ENCODE peak calls at places on chromosomes 2 and 18, in seven cellular contexts. J is fibroblast of the aortic adventitia, S is IMR-90, Y is hepatocyte, F is thoracic aorta, E is breast epithelium, W is endodermal cell. L is an unnamed sample.

GRCh38 chr2:10305715-10306114 is 3.0 kb downstream of the HPCAL1 start:
- DNase-seq in S (no peak), W (peak), F (no peak), E (no peak), J (no peak), Y (peak), L (no peak)

GRCh38 chr2:160731415-160731814 is 237.8 kb upstream of the RBMS1 start:
- DNase-seq in S (no peak), W (no peak), E (no peak), F (no peak), J (no peak), Y (no peak), L (no peak)

GRCh38 chr2:60260646-60261296 is 292.7 kb downstream of the BCL11A start:
- DNase-seq in F (no peak), Y (no peak), E (peak), W (no peak), S (no peak), J (no peak), L (peak)

GRCh38 chr2:181760521-181760920 is 80.2 kb upstream of the NEUROD1 start:
- DNase-seq in E (no peak), Y (no peak), W (no peak), S (no peak), F (no peak), J (no peak), L (no peak)

GRCh38 chr2:223560704-223561435 is 41.3 kb downstream of the SCG2 start:
- DNase-seq in E (no peak), Y (no peak), S (peak), F (no peak), W (no peak), J (no peak), L (no peak)

GRCh38 chr2:233075966-233076339 is 15.8 kb downstream of the INPP5D start:
- DNase-seq in J (no peak), E (no peak), W (peak), F (no peak), S (no peak), Y (no peak), L (no peak)

GRCh38 chr2:170408461-170409163 is 230.7 kb downstream of the MYO3B start:
- DNase-seq in W (no peak), J (no peak), Y (no peak), F (no peak), S (no peak), E (no peak), L (no peak)

GRCh38 chr2:240464514-240465241 is 29.2 kb downstream of the GPC1 start:
- DNase-seq in S (no peak), F (peak), Y (peak), W (no peak), J (no peak), E (peak), L (no peak)

GRCh38 chr18:45171575-45172225 is 443.6 kb upstream of the SLC14A2 start:
- DNase-seq in J (peak), Y (no peak), S (no peak), F (no peak), W (no peak), E (no peak), L (peak)

GRCh38 chr2:78780321-78780720 is 245.2 kb upstream of the REG3G start:
- DNase-seq in W (no peak), E (no peak), S (no peak), Y (no peak), F (no peak), J (no peak), L (no peak)

GRCh38 chr18:58856881-58857280 is 7.8 kb upstream of the ZNF532 start:
- DNase-seq in E (no peak), S (peak), F (no peak), W (no peak), J (peak), Y (no peak), L (peak)

GRCh38 chr18:78073275-78073674 is 823.6 kb downstream of the GALR1 start:
- DNase-seq in J (no peak), E (no peak), F (no peak), Y (peak), W (no peak), S (no peak), L (no peak)

GRCh38 chr18:8299054-8299708 is 310.1 kb upstream of the RAB12 start:
- DNase-seq in E (no peak), Y (no peak), J (no peak), S (no peak), W (no peak), F (no peak), L (no peak)

GRCh38 chr2:220899492-220899891 is 672.6 kb downstream of the EPHA4 start:
- DNase-seq in F (no peak), S (no peak), Y (no peak), W (no peak), J (no peak), E (no peak), L (no peak)

GRCh38 chr2:128611421-128612320 is 293.0 kb upstream of the HS6ST1 start:
- DNase-seq in E (no peak), J (no peak), F (no peak), W (no peak), S (no peak), Y (no peak), L (no peak)

GRCh38 chr2:10404324-10405143 is 43.6 kb downstream of the ODC1 start:
- DNase-seq in J (peak), S (no peak), W (no peak), Y (no peak), F (peak), E (peak), L (peak)

GRCh38 chr2:133894429-133894828 is 326.2 kb upstream of the NCKAP5 start:
- DNase-seq in Y (no peak), E (no peak), W (no peak), S (no peak), J (no peak), F (no peak), L (no peak)

GRCh38 chr2:23002234-23002633 is 382.7 kb upstream of the KLHL29 start:
- DNase-seq in J (no peak), E (no peak), Y (peak), W (no peak), S (no peak), F (no peak), L (no peak)

GRCh38 chr2:101850450-101850849 is 141.3 kb upstream of the IL1R2 start:
- DNase-seq in S (no peak), Y (no peak), E (no peak), F (no peak), J (no peak), W (no peak), L (no peak)

GRCh38 chr2:164565345-164565744 is 55.9 kb downstream of the GRB14 start:
- DNase-seq in J (no peak), Y (no peak), W (no peak), E (no peak), F (no peak), S (no peak), L (no peak)

GRCh38 chr2:74835831-74836674 is 2.1 kb downstream of the HK2 start:
- DNase-seq in S (peak), Y (peak), J (peak), F (no peak), E (no peak), W (peak), L (peak)

GRCh38 chr18:62037989-62038778 is 145.4 kb upstream of the RNF152 start:
- DNase-seq in J (peak), W (no peak), S (peak), Y (no peak), E (no peak), F (no peak), L (peak)

GRCh38 chr2:55880416-55881143 is 43.0 kb downstream of the EFEMP1 start:
- DNase-seq in F (no peak), J (no peak), S (peak), E (no peak), W (no peak), Y (no peak), L (peak)

GRCh38 chr2:205898744-205899143 is 187.2 kb downstream of the INO80D start:
- DNase-seq in W (no peak), F (no peak), J (peak), S (no peak), Y (no peak), E (no peak), L (no peak)

GRCh38 chr2:58429285-58429874 is 188.3 kb upstream of the FANCL start:
- DNase-seq in Y (no peak), J (no peak), S (no peak), F (no peak), E (no peak), W (no peak), L (no peak)

GRCh38 chr2:117085719-117086118 is 728.8 kb upstream of the DDX18 start:
- DNase-seq in S (no peak), Y (no peak), J (no peak), F (no peak), W (no peak), E (no peak), L (no peak)

DNA sequence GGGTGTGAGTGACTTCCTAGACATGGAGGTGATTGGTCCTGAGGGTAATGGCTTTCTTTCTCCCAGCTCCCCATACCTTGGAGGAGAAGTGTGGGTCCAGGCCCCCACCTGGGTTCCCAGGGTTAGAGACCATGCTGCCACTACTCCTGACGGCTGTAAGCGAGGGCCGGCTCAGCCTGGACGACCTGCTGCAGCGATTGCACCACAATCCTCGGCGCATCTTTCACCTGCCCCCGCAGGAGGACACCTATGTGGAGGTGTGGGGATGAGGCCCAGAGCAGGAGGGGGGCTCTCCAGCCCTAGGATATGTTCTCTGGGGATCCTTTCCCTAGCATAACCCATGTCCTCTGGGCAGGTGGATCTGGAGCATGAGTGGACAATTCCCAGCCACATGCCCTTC is 21.8 kb downstream of the CAD start:
- DNase-seq in W (no peak), E (no peak), F (no peak), S (no peak), Y (no peak), J (no peak), L (no peak)
- H3K4me3 ChIP-seq in W (no peak), E (no peak), F (no peak), S (no peak), Y (no peak), J (no peak), L (no peak)

GRCh38 chr18:56982756-56983155 is 164.1 kb upstream of the BOD1L2 start:
- DNase-seq in F (no peak), W (no peak), Y (no peak), J (no peak), E (no peak), S (no peak), L (no peak)
- H3K4me3 ChIP-seq in F (no peak), W (no peak), Y (no peak), J (no peak), E (no peak), S (no peak), L (no peak)

GRCh38 chr2:127085260-127085666 is 21.7 kb downstream of the BIN1 start:
- DNase-seq in F (no peak), J (peak), S (peak), E (no peak), W (no peak), Y (peak), L (peak)

GRCh38 chr2:127084611-127085031 is 22.3 kb downstream of the BIN1 start:
- DNase-seq in W (no peak), S (no peak), F (no peak), J (no peak), E (no peak), Y (peak), L (no peak)

GRCh38 chr2:127082974-127083373 is 24.0 kb downstream of the BIN1 start:
- DNase-seq in W (no peak), Y (no peak), E (no peak), F (no peak), J (peak), S (peak), L (peak)

GRCh38 chr2:127081826-127082633 is 24.9 kb downstream of the BIN1 start:
- DNase-seq in E (no peak), Y (peak), J (no peak), S (peak), W (no peak), F (no peak), L (no peak)

GRCh38 chr2:127083819-127084503 is 23.0 kb downstream of the BIN1 start:
- DNase-seq in Y (peak), F (peak), J (peak), S (peak), E (peak), W (no peak), L (peak)
- H3K4me3 ChIP-seq in Y (no peak), F (peak), J (peak), S (no peak), E (peak), W (no peak), L (peak)

GRCh38 chr2:38146302-38146916 is 70.5 kb upstream of the CYP1B1 start:
- DNase-seq in J (peak), Y (peak), E (peak), W (peak), F (peak), S (peak), L (peak)
- H3K4me3 ChIP-seq in J (peak), Y (no peak), E (no peak), W (no peak), F (peak), S (no peak), L (peak)

GRCh38 chr2:216943109-216943508 is 83.2 kb upstream of the TNP1 start:
- DNase-seq in Y (no peak), E (no peak), F (no peak), W (no peak), J (no peak), S (no peak), L (no peak)
- H3K4me3 ChIP-seq in Y (no peak), E (no peak), F (no peak), W (no peak), J (no peak), S (no peak), L (no peak)

DNA sequence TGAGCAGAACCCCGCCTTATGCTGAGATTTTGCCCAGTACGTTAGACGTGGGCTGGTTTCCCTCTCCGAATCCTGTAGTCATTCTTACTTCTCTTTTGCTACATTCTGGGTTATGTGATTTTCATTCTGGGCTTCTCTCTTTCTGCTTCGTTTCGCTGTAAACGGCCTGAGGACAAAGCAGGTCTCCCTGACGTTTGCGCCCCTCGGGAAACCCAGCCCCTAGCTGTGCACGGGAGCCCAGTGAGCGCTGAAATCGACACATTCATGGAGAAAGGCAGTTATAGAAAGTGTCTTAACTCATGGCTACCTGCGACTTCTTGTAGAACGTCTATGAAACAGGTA is 22.7 kb upstream of the MC5R start:
- DNase-seq in J (no peak), E (no peak), F (no peak), W (no peak), S (no peak), Y (no peak), L (no peak)
- H3K4me3 ChIP-seq in J (peak), E (peak), F (peak), W (peak), S (peak), Y (peak), L (no peak)

GRCh38 chr2:53445376-53446072 is 322.1 kb upstream of the CHAC2 start:
- DNase-seq in W (no peak), E (no peak), Y (peak), F (no peak), J (peak), S (peak), L (peak)
- H3K4me3 ChIP-seq in W (no peak), E (no peak), Y (no peak), F (no peak), J (no peak), S (no peak), L (no peak)

GRCh38 chr18:49021433-49022129 is 70.8 kb upstream of the SMAD7 start:
- DNase-seq in S (peak), W (peak), F (no peak), Y (peak), E (peak), J (peak), L (peak)
- H3K4me3 ChIP-seq in S (no peak), W (no peak), F (no peak), Y (no peak), E (peak), J (no peak), L (no peak)

DNA sequence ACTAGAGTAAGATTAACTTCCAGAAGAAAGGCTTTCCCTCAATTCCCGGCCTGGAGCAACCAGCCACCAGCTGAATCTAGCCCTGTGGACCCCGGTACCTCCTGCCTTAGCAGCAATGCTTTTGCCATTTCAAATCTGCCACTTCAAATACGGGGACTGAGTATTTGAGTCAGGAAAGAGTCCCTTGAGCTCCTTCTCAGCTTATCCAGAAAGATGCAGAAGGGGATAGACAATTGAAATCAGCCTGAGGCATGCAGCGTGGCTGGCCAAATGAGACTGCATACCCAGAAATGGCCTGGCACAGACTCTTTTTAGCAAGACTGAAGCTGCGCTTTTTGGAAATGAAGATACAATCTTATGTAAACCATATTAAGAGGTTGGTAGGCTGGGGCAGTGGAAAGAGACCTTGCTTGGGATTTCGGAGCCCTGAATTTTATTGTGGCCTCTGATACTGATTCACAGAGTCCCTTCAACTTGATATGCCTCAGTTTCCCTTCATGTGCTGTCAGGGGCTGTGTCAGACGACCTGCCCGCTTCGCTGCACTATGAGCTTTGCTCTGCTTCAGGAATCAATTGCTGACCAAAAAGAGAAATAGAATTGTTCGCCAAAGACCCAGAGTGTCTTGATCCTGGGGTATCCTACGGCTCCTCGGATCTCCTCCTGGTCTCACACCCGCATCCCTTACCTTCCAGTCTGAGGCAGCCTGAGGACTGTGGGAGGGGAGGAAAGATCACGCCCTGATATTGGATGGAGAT is 1.0 kb downstream of the MATN3 start:
- DNase-seq in W (peak), E (no peak), J (no peak), S (no peak), F (no peak), Y (no peak), L (no peak)
- H3K4me3 ChIP-seq in W (peak), E (no peak), J (no peak), S (no peak), F (peak), Y (no peak), L (no peak)

L was measured in AG10803.